ENCODE peak calls at places on chromosomes 3 and 15, in eight cellular contexts. One of them, this sample, is unnamed.

GRCh38 chr15:35123743-35124142 is 38.6 kb upstream of the NANOGP8 start:
- DNase-seq in ovary: no peak
- DNase-seq in stomach: no peak
- DNase-seq in right lobe of liver: no peak
- DNase-seq in esophagus muscularis mucosa: no peak
- DNase-seq in vagina: no peak
- DNase-seq in H54: no peak
- DNase-seq in uterus: no peak
- DNase-seq in this sample: no peak

GRCh38 chr15:91694829-91695205 is 158.7 kb upstream of the SLCO3A1 start:
- DNase-seq in vagina: no peak
- DNase-seq in stomach: no peak
- DNase-seq in uterus: peak
- DNase-seq in right lobe of liver: peak
- DNase-seq in H54: no peak
- DNase-seq in ovary: peak
- DNase-seq in esophagus muscularis mucosa: no peak
- DNase-seq in this sample: peak

GRCh38 chr3:127418560-127419099 is 130.8 kb upstream of the PRR20G start:
- DNase-seq in vagina: no peak
- DNase-seq in H54: no peak
- DNase-seq in right lobe of liver: no peak
- DNase-seq in uterus: no peak
- DNase-seq in stomach: no peak
- DNase-seq in ovary: no peak
- DNase-seq in esophagus muscularis mucosa: no peak
- DNase-seq in this sample: no peak

GRCh38 chr3:186102687-186103086 is 6.2 kb downstream of the ETV5 start:
- DNase-seq in uterus: no peak
- DNase-seq in right lobe of liver: no peak
- DNase-seq in vagina: no peak
- DNase-seq in esophagus muscularis mucosa: no peak
- DNase-seq in stomach: no peak
- DNase-seq in H54: no peak
- DNase-seq in ovary: no peak
- DNase-seq in this sample: no peak

GRCh38 chr15:47944911-47945310 is 175.9 kb upstream of the SLC24A5 start:
- DNase-seq in uterus: no peak
- DNase-seq in ovary: no peak
- DNase-seq in right lobe of liver: no peak
- DNase-seq in esophagus muscularis mucosa: no peak
- DNase-seq in vagina: no peak
- DNase-seq in H54: no peak
- DNase-seq in stomach: no peak
- DNase-seq in this sample: no peak

GRCh38 chr3:30282052-30282708 is 324.2 kb upstream of the TGFBR2 start:
- DNase-seq in esophagus muscularis mucosa: no peak
- DNase-seq in right lobe of liver: no peak
- DNase-seq in stomach: no peak
- DNase-seq in uterus: no peak
- DNase-seq in vagina: no peak
- DNase-seq in ovary: no peak
- DNase-seq in H54: peak
- DNase-seq in this sample: no peak

GRCh38 chr3:24763421-24763820 is 268.8 kb upstream of the THRB start:
- DNase-seq in right lobe of liver: no peak
- DNase-seq in ovary: no peak
- DNase-seq in esophagus muscularis mucosa: no peak
- DNase-seq in stomach: no peak
- DNase-seq in vagina: no peak
- DNase-seq in H54: no peak
- DNase-seq in uterus: no peak
- DNase-seq in this sample: no peak

GRCh38 chr3:125140817-125141595 is 71.5 kb downstream of the SLC12A8 start:
- DNase-seq in esophagus muscularis mucosa: no peak
- DNase-seq in vagina: no peak
- DNase-seq in uterus: no peak
- DNase-seq in ovary: no peak
- DNase-seq in stomach: no peak
- DNase-seq in H54: no peak
- DNase-seq in right lobe of liver: no peak
- DNase-seq in this sample: no peak

GRCh38 chr3:15858547-15859506 is 61.0 kb upstream of the ANKRD28 start:
- DNase-seq in vagina: no peak
- DNase-seq in stomach: peak
- DNase-seq in H54: peak
- DNase-seq in right lobe of liver: peak
- DNase-seq in uterus: peak
- DNase-seq in esophagus muscularis mucosa: no peak
- DNase-seq in ovary: peak
- DNase-seq in this sample: peak

DNA sequence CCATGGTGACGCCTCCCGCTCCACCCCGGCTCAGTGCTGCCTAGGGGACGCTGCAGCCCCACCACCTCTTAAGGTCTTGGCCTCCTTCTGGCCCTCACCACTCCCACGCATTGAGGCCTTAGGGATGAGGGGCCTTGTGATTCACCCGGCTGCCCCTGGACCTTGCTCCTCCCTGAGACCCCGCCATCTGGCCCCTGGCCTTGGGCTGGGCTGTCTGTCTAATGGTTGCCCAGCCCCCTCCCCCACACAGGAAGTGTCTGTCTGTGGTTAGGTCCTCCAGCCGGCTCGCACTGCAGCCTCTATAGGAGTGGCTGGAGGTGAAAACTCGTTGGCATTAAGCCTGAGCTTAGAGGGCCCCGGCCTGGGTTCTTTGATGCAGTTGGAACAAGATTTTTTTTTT is 21.5 kb upstream of the MTHFS start:
- DNase-seq in right lobe of liver: no peak
- DNase-seq in vagina: no peak
- DNase-seq in ovary: no peak
- DNase-seq in H54: no peak
- DNase-seq in esophagus muscularis mucosa: no peak
- DNase-seq in stomach: no peak
- DNase-seq in uterus: no peak
- DNase-seq in this sample: no peak
- TF ChIP-seq POLR2A in right lobe of liver: no peak
- TF ChIP-seq POLR2A in vagina: no peak
- TF ChIP-seq POLR2A in ovary: no peak
- TF ChIP-seq POLR2A in H54: no peak
- TF ChIP-seq POLR2A in esophagus muscularis mucosa: no peak
- TF ChIP-seq POLR2A in stomach: no peak
- TF ChIP-seq POLR2A in uterus: no peak
- TF ChIP-seq POLR2A in this sample: no peak

GRCh38 chr15:69460481-69460880 is 7.9 kb downstream of the RPLP1 start:
- DNase-seq in ovary: no peak
- DNase-seq in stomach: no peak
- DNase-seq in vagina: no peak
- DNase-seq in uterus: no peak
- DNase-seq in esophagus muscularis mucosa: no peak
- DNase-seq in H54: no peak
- DNase-seq in right lobe of liver: no peak
- DNase-seq in this sample: no peak

GRCh38 chr15:69454953-69455352 is 2.3 kb downstream of the RPLP1 start:
- DNase-seq in ovary: no peak
- DNase-seq in uterus: no peak
- DNase-seq in H54: no peak
- DNase-seq in esophagus muscularis mucosa: no peak
- DNase-seq in vagina: no peak
- DNase-seq in right lobe of liver: no peak
- DNase-seq in stomach: no peak
- DNase-seq in this sample: no peak

GRCh38 chr15:69456208-69457166 is 3.9 kb downstream of the RPLP1 start:
- DNase-seq in ovary: no peak
- DNase-seq in esophagus muscularis mucosa: no peak
- DNase-seq in stomach: no peak
- DNase-seq in vagina: no peak
- DNase-seq in right lobe of liver: no peak
- DNase-seq in H54: no peak
- DNase-seq in uterus: no peak
- DNase-seq in this sample: no peak

GRCh38 chr15:69459063-69459462 is 6.4 kb downstream of the RPLP1 start:
- DNase-seq in stomach: peak
- DNase-seq in ovary: no peak
- DNase-seq in vagina: no peak
- DNase-seq in right lobe of liver: no peak
- DNase-seq in esophagus muscularis mucosa: no peak
- DNase-seq in uterus: no peak
- DNase-seq in H54: no peak
- DNase-seq in this sample: no peak

GRCh38 chr15:69457304-69458280 is 5.0 kb downstream of the RPLP1 start:
- DNase-seq in right lobe of liver: no peak
- DNase-seq in vagina: no peak
- DNase-seq in H54: no peak
- DNase-seq in stomach: no peak
- DNase-seq in esophagus muscularis mucosa: no peak
- DNase-seq in ovary: no peak
- DNase-seq in uterus: no peak
- DNase-seq in this sample: peak
- TF ChIP-seq POLR2A in right lobe of liver: no peak
- TF ChIP-seq POLR2A in vagina: no peak
- TF ChIP-seq POLR2A in H54: no peak
- TF ChIP-seq POLR2A in stomach: no peak
- TF ChIP-seq POLR2A in esophagus muscularis mucosa: no peak
- TF ChIP-seq POLR2A in ovary: no peak
- TF ChIP-seq POLR2A in uterus: no peak
- TF ChIP-seq POLR2A in this sample: no peak

DNA sequence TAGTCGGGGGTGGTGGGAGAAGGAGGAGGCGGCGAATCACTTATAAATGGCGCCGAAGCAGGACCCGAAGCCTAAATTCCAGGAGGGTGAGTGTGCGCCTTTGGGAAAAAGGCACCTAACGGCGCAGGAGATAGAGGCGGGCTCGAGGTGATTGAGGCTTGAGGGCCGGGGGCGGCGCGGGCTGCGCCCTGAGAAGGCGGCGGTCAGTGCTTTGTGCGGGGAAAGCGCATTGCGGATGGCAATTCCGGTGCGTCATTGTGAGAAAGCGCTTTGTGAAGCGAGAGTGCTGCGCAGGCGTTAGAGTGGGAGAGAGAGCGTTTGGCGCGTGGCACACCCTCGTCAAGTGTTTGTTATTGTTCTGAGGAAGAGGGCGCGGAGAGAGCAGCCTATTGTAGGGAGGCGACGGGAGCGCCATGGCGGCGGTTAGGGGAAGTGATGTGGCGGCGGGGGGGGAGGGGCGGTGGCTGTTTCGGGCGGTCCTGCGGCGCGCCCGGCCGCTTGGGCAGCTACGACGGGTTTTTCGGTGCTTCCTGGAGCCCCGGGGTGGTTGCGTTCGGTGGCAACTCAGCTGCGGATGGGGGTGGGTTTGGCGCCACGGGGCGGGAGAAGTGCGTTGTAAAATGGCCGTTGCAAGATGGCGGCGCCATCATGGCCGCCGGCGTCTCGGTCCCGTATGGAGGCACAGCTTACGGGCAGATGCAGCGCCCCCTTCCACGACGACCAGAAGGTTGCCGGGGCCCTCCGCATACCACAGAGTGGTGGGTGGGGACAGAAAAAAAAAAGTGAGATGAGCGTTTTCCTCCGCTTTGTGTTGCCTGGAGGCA is 494 bp downstream of the MORF4L1 start:
- DNase-seq in esophagus muscularis mucosa: peak
- DNase-seq in vagina: no peak
- DNase-seq in uterus: peak
- DNase-seq in ovary: peak
- DNase-seq in right lobe of liver: peak
- DNase-seq in stomach: peak
- DNase-seq in H54: peak
- DNase-seq in this sample: peak
- TF ChIP-seq POLR2A in esophagus muscularis mucosa: peak
- TF ChIP-seq POLR2A in vagina: peak
- TF ChIP-seq POLR2A in uterus: no peak
- TF ChIP-seq POLR2A in ovary: no peak
- TF ChIP-seq POLR2A in right lobe of liver: peak
- TF ChIP-seq POLR2A in stomach: no peak
- TF ChIP-seq POLR2A in H54: peak
- TF ChIP-seq POLR2A in this sample: peak

GRCh38 chr3:51686512-51687215 is 15.6 kb downstream of the TEX264 start:
- DNase-seq in vagina: no peak
- DNase-seq in right lobe of liver: no peak
- DNase-seq in stomach: peak
- DNase-seq in H54: no peak
- DNase-seq in uterus: peak
- DNase-seq in ovary: no peak
- DNase-seq in esophagus muscularis mucosa: peak
- DNase-seq in this sample: peak
- TF ChIP-seq POLR2A in vagina: no peak
- TF ChIP-seq POLR2A in right lobe of liver: no peak
- TF ChIP-seq POLR2A in stomach: no peak
- TF ChIP-seq POLR2A in H54: no peak
- TF ChIP-seq POLR2A in uterus: no peak
- TF ChIP-seq POLR2A in ovary: no peak
- TF ChIP-seq POLR2A in esophagus muscularis mucosa: no peak
- TF ChIP-seq POLR2A in this sample: no peak

GRCh38 chr3:113211370-113212154 is at the start of gene BOC:
- DNase-seq in right lobe of liver: no peak
- DNase-seq in H54: peak
- DNase-seq in stomach: no peak
- DNase-seq in uterus: peak
- DNase-seq in esophagus muscularis mucosa: peak
- DNase-seq in ovary: peak
- DNase-seq in vagina: no peak
- DNase-seq in this sample: no peak
- TF ChIP-seq POLR2A in right lobe of liver: no peak
- TF ChIP-seq POLR2A in H54: peak
- TF ChIP-seq POLR2A in stomach: no peak
- TF ChIP-seq POLR2A in uterus: peak
- TF ChIP-seq POLR2A in esophagus muscularis mucosa: no peak
- TF ChIP-seq POLR2A in ovary: peak
- TF ChIP-seq POLR2A in vagina: peak
- TF ChIP-seq POLR2A in this sample: no peak

DNA sequence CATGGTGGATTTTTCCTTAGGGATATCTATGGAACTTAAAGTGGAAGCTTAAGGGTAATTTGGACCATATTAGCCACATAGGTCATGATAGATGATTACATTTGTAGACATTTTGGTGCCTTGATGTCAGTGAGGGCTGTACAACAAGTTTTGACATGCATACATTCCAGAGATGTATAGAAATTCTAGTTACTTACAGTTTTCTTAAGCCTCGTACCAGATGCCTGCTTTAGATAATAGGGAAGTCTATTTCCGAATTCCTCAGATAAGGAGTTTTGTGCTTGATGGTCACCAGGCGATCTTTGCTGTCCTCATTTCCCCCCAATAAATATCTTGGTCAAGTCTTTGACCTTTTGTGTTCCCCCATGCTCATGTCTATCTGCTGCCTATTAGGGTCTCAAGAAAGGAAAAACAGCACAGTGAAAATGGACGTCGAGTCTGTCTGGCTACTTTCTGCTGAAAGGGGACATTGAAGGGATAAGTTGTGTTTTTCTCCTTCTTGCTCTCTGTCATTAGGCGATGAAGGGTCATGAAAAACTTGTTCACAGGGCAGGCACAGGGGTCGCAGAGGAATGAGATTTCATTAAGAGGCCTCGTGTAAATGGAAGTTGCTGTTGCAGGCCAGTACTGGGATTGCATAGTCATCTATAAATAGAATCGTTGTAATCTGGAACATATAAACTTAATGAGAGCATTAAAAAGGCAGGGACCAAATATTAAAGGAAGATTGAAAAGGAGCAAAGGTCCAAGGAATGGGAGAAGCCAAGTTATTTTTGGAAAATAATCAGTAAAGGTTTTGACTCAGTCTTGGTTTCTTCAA is 20.0 kb upstream of the SENP7 start:
- DNase-seq in right lobe of liver: no peak
- DNase-seq in ovary: no peak
- DNase-seq in uterus: no peak
- DNase-seq in stomach: no peak
- DNase-seq in H54: no peak
- DNase-seq in esophagus muscularis mucosa: no peak
- DNase-seq in vagina: no peak
- DNase-seq in this sample: no peak
- TF ChIP-seq POLR2A in right lobe of liver: no peak
- TF ChIP-seq POLR2A in ovary: no peak
- TF ChIP-seq POLR2A in uterus: no peak
- TF ChIP-seq POLR2A in stomach: no peak
- TF ChIP-seq POLR2A in H54: no peak
- TF ChIP-seq POLR2A in esophagus muscularis mucosa: no peak
- TF ChIP-seq POLR2A in vagina: no peak
- TF ChIP-seq POLR2A in this sample: no peak